ENCODE peak calls at places on chromosomes 16 and 17, in seven cellular contexts. One of them, this sample, is unnamed.

GRCh38 chr17:70936724-70937123 is 767.4 kb downstream of the KCNJ2 start:
- DNase-seq in GM12865: no peak
- DNase-seq in Panc1: no peak
- DNase-seq in CD8-positive, alpha-beta T cell: no peak
- DNase-seq in fibroblast of pulmonary artery: no peak
- DNase-seq in fibroblast of mammary gland: no peak
- DNase-seq in thoracic aorta: no peak
- DNase-seq in this sample: no peak

GRCh38 chr17:16456770-16457316 is 35.1 kb downstream of the LRRC75A start:
- DNase-seq in thoracic aorta: no peak
- DNase-seq in fibroblast of pulmonary artery: no peak
- DNase-seq in Panc1: no peak
- DNase-seq in CD8-positive, alpha-beta T cell: no peak
- DNase-seq in fibroblast of mammary gland: no peak
- DNase-seq in GM12865: no peak
- DNase-seq in this sample: no peak

GRCh38 chr17:74776044-74776962 is at the start of gene NAT9:
- DNase-seq in thoracic aorta: peak
- DNase-seq in GM12865: peak
- DNase-seq in fibroblast of pulmonary artery: peak
- DNase-seq in CD8-positive, alpha-beta T cell: peak
- DNase-seq in fibroblast of mammary gland: peak
- DNase-seq in Panc1: peak
- DNase-seq in this sample: peak

GRCh38 chr17:75105269-75106080 is 4.3 kb upstream of the ARMC7 start:
- DNase-seq in fibroblast of mammary gland: peak
- DNase-seq in thoracic aorta: no peak
- DNase-seq in CD8-positive, alpha-beta T cell: no peak
- DNase-seq in Panc1: no peak
- DNase-seq in GM12865: peak
- DNase-seq in fibroblast of pulmonary artery: peak
- DNase-seq in this sample: peak

GRCh38 chr17:35244345-35245195 is 1.7 kb downstream of the SLFN5 start:
- DNase-seq in CD8-positive, alpha-beta T cell: peak
- DNase-seq in GM12865: peak
- DNase-seq in fibroblast of pulmonary artery: peak
- DNase-seq in thoracic aorta: peak
- DNase-seq in Panc1: peak
- DNase-seq in fibroblast of mammary gland: peak
- DNase-seq in this sample: peak

GRCh38 chr16:64051826-64052225 is 1070.0 kb downstream of the CDH11 start:
- DNase-seq in GM12865: no peak
- DNase-seq in CD8-positive, alpha-beta T cell: no peak
- DNase-seq in thoracic aorta: no peak
- DNase-seq in fibroblast of mammary gland: peak
- DNase-seq in fibroblast of pulmonary artery: peak
- DNase-seq in Panc1: peak
- DNase-seq in this sample: peak

GRCh38 chr17:16483021-16483645 is 8.9 kb downstream of the LRRC75A start:
- DNase-seq in thoracic aorta: no peak
- DNase-seq in fibroblast of pulmonary artery: no peak
- DNase-seq in fibroblast of mammary gland: no peak
- DNase-seq in GM12865: no peak
- DNase-seq in Panc1: no peak
- DNase-seq in CD8-positive, alpha-beta T cell: no peak
- DNase-seq in this sample: no peak

GRCh38 chr17:55295411-55296170 is 30.8 kb downstream of the HLF start:
- DNase-seq in CD8-positive, alpha-beta T cell: peak
- DNase-seq in Panc1: peak
- DNase-seq in fibroblast of pulmonary artery: peak
- DNase-seq in GM12865: peak
- DNase-seq in fibroblast of mammary gland: peak
- DNase-seq in thoracic aorta: no peak
- DNase-seq in this sample: peak

GRCh38 chr17:2398655-2399571 is 1.9 kb downstream of the MNT start:
- DNase-seq in thoracic aorta: no peak
- DNase-seq in CD8-positive, alpha-beta T cell: peak
- DNase-seq in fibroblast of mammary gland: peak
- DNase-seq in GM12865: peak
- DNase-seq in fibroblast of pulmonary artery: peak
- DNase-seq in Panc1: no peak
- DNase-seq in this sample: peak

GRCh38 chr17:55496094-55496881 is 15.0 kb downstream of the SMIM36 start:
- DNase-seq in GM12865: peak
- DNase-seq in fibroblast of mammary gland: peak
- DNase-seq in Panc1: no peak
- DNase-seq in fibroblast of pulmonary artery: peak
- DNase-seq in CD8-positive, alpha-beta T cell: no peak
- DNase-seq in thoracic aorta: no peak
- DNase-seq in this sample: peak

GRCh38 chr17:76173474-76173873 is 32.4 kb upstream of the FOXJ1 start:
- DNase-seq in CD8-positive, alpha-beta T cell: no peak
- DNase-seq in Panc1: no peak
- DNase-seq in fibroblast of mammary gland: no peak
- DNase-seq in thoracic aorta: no peak
- DNase-seq in fibroblast of pulmonary artery: no peak
- DNase-seq in GM12865: no peak
- DNase-seq in this sample: no peak

GRCh38 chr17:20035501-20035900 is 26.3 kb downstream of the SPECC1 start:
- DNase-seq in fibroblast of mammary gland: no peak
- DNase-seq in GM12865: no peak
- DNase-seq in thoracic aorta: no peak
- DNase-seq in CD8-positive, alpha-beta T cell: no peak
- DNase-seq in fibroblast of pulmonary artery: no peak
- DNase-seq in Panc1: no peak
- DNase-seq in this sample: no peak

GRCh38 chr17:8941520-8941919 is 24.0 kb downstream of the PIK3R5 start:
- DNase-seq in GM12865: peak
- DNase-seq in thoracic aorta: no peak
- DNase-seq in CD8-positive, alpha-beta T cell: no peak
- DNase-seq in Panc1: no peak
- DNase-seq in fibroblast of pulmonary artery: no peak
- DNase-seq in fibroblast of mammary gland: no peak
- DNase-seq in this sample: no peak

GRCh38 chr17:80918731-80919130 is 72.9 kb upstream of the CHMP6 start:
- DNase-seq in GM12865: no peak
- DNase-seq in thoracic aorta: no peak
- DNase-seq in CD8-positive, alpha-beta T cell: no peak
- DNase-seq in Panc1: no peak
- DNase-seq in fibroblast of pulmonary artery: no peak
- DNase-seq in fibroblast of mammary gland: no peak
- DNase-seq in this sample: no peak

GRCh38 chr17:43578352-43578698 is 32.2 kb upstream of the ETV4 start:
- DNase-seq in Panc1: no peak
- DNase-seq in fibroblast of pulmonary artery: no peak
- DNase-seq in fibroblast of mammary gland: no peak
- DNase-seq in CD8-positive, alpha-beta T cell: no peak
- DNase-seq in GM12865: no peak
- DNase-seq in thoracic aorta: no peak
- DNase-seq in this sample: no peak

GRCh38 chr17:78176548-78177025 is 8.2 kb downstream of the SYNGR2 start:
- DNase-seq in CD8-positive, alpha-beta T cell: peak
- DNase-seq in fibroblast of mammary gland: peak
- DNase-seq in Panc1: no peak
- DNase-seq in thoracic aorta: no peak
- DNase-seq in fibroblast of pulmonary artery: peak
- DNase-seq in GM12865: peak
- DNase-seq in this sample: peak

GRCh38 chr17:59815965-59816364 is 76.8 kb downstream of the TUBD1 start:
- DNase-seq in fibroblast of pulmonary artery: peak
- DNase-seq in fibroblast of mammary gland: peak
- DNase-seq in thoracic aorta: no peak
- DNase-seq in GM12865: no peak
- DNase-seq in Panc1: no peak
- DNase-seq in CD8-positive, alpha-beta T cell: no peak
- DNase-seq in this sample: peak

GRCh38 chr17:55745258-55745657 is 5.6 kb upstream of the PCTP start:
- DNase-seq in fibroblast of pulmonary artery: no peak
- DNase-seq in Panc1: no peak
- DNase-seq in CD8-positive, alpha-beta T cell: no peak
- DNase-seq in fibroblast of mammary gland: no peak
- DNase-seq in thoracic aorta: no peak
- DNase-seq in GM12865: no peak
- DNase-seq in this sample: no peak

GRCh38 chr16:85429776-85430522 is 183.2 kb upstream of the GSE1 start:
- DNase-seq in thoracic aorta: no peak
- DNase-seq in Panc1: no peak
- DNase-seq in GM12865: no peak
- DNase-seq in fibroblast of mammary gland: no peak
- DNase-seq in CD8-positive, alpha-beta T cell: no peak
- DNase-seq in fibroblast of pulmonary artery: no peak
- DNase-seq in this sample: no peak

GRCh38 chr17:6712058-6712853 is 913 bp downstream of the SLC13A5 start:
- DNase-seq in thoracic aorta: no peak
- DNase-seq in CD8-positive, alpha-beta T cell: no peak
- DNase-seq in Panc1: no peak
- DNase-seq in fibroblast of pulmonary artery: peak
- DNase-seq in fibroblast of mammary gland: no peak
- DNase-seq in GM12865: no peak
- DNase-seq in this sample: peak

GRCh38 chr16:882256-882655 is 81.7 kb upstream of the GNG13 start:
- DNase-seq in Panc1: no peak
- DNase-seq in fibroblast of mammary gland: no peak
- DNase-seq in GM12865: no peak
- DNase-seq in fibroblast of pulmonary artery: no peak
- DNase-seq in CD8-positive, alpha-beta T cell: no peak
- DNase-seq in thoracic aorta: no peak
- DNase-seq in this sample: no peak

GRCh38 chr16:67406111-67406593 is 10.1 kb downstream of the ZDHHC1 start:
- DNase-seq in GM12865: no peak
- DNase-seq in Panc1: no peak
- DNase-seq in thoracic aorta: no peak
- DNase-seq in fibroblast of mammary gland: peak
- DNase-seq in fibroblast of pulmonary artery: peak
- DNase-seq in CD8-positive, alpha-beta T cell: no peak
- DNase-seq in this sample: peak

GRCh38 chr17:41103896-41104295 is 1.3 kb upstream of the KRTAP4-9 start:
- DNase-seq in fibroblast of pulmonary artery: no peak
- DNase-seq in thoracic aorta: no peak
- DNase-seq in CD8-positive, alpha-beta T cell: no peak
- DNase-seq in Panc1: no peak
- DNase-seq in GM12865: no peak
- DNase-seq in fibroblast of mammary gland: no peak
- DNase-seq in this sample: peak

GRCh38 chr17:68427575-68427974 is 29.7 kb downstream of the WIPI1 start:
- DNase-seq in Panc1: no peak
- DNase-seq in thoracic aorta: no peak
- DNase-seq in CD8-positive, alpha-beta T cell: no peak
- DNase-seq in fibroblast of mammary gland: no peak
- DNase-seq in GM12865: no peak
- DNase-seq in fibroblast of pulmonary artery: no peak
- DNase-seq in this sample: no peak

GRCh38 chr16:80824623-80825364 is 20.4 kb upstream of the CDYL2 start:
- DNase-seq in GM12865: peak
- DNase-seq in CD8-positive, alpha-beta T cell: peak
- DNase-seq in Panc1: peak
- DNase-seq in fibroblast of pulmonary artery: peak
- DNase-seq in thoracic aorta: no peak
- DNase-seq in fibroblast of mammary gland: peak
- DNase-seq in this sample: peak

GRCh38 chr17:16977932-16978331 is 6.0 kb upstream of the TNFRSF13B start:
- DNase-seq in fibroblast of pulmonary artery: peak
- DNase-seq in GM12865: peak
- DNase-seq in thoracic aorta: no peak
- DNase-seq in CD8-positive, alpha-beta T cell: no peak
- DNase-seq in Panc1: no peak
- DNase-seq in fibroblast of mammary gland: no peak
- DNase-seq in this sample: peak

GRCh38 chr16:26729917-26730541 is 336.7 kb upstream of the C16orf82 start:
- DNase-seq in fibroblast of mammary gland: peak
- DNase-seq in fibroblast of pulmonary artery: no peak
- DNase-seq in CD8-positive, alpha-beta T cell: no peak
- DNase-seq in GM12865: no peak
- DNase-seq in Panc1: no peak
- DNase-seq in thoracic aorta: no peak
- DNase-seq in this sample: no peak

GRCh38 chr16:58734459-58734787 is 307 bp upstream of the GOT2 start:
- DNase-seq in fibroblast of pulmonary artery: no peak
- DNase-seq in GM12865: no peak
- DNase-seq in CD8-positive, alpha-beta T cell: no peak
- DNase-seq in thoracic aorta: no peak
- DNase-seq in fibroblast of mammary gland: no peak
- DNase-seq in Panc1: no peak
- DNase-seq in this sample: no peak
- TF ChIP-seq CTCF in fibroblast of pulmonary artery: no peak
- TF ChIP-seq CTCF in GM12865: no peak
- TF ChIP-seq CTCF in CD8-positive, alpha-beta T cell: peak
- TF ChIP-seq CTCF in thoracic aorta: no peak
- TF ChIP-seq CTCF in fibroblast of mammary gland: no peak
- TF ChIP-seq CTCF in Panc1: peak
- TF ChIP-seq CTCF in this sample: no peak

GRCh38 chr17:39092672-39093250 is 58.7 kb downstream of the PLXDC1 start:
- DNase-seq in CD8-positive, alpha-beta T cell: no peak
- DNase-seq in Panc1: no peak
- DNase-seq in GM12865: peak
- DNase-seq in fibroblast of mammary gland: no peak
- DNase-seq in fibroblast of pulmonary artery: no peak
- DNase-seq in thoracic aorta: no peak
- DNase-seq in this sample: no peak
- H3K4me3 ChIP-seq in CD8-positive, alpha-beta T cell: peak
- H3K4me3 ChIP-seq in Panc1: no peak
- H3K4me3 ChIP-seq in GM12865: no peak
- H3K4me3 ChIP-seq in fibroblast of mammary gland: no peak
- H3K4me3 ChIP-seq in fibroblast of pulmonary artery: no peak
- H3K4me3 ChIP-seq in thoracic aorta: no peak
- H3K4me3 ChIP-seq in this sample: no peak

GRCh38 chr16:8966781-8967436 is 3.2 kb upstream of the USP7 start:
- DNase-seq in GM12865: no peak
- DNase-seq in CD8-positive, alpha-beta T cell: no peak
- DNase-seq in thoracic aorta: no peak
- DNase-seq in Panc1: no peak
- DNase-seq in fibroblast of pulmonary artery: no peak
- DNase-seq in fibroblast of mammary gland: no peak
- DNase-seq in this sample: no peak
- TF ChIP-seq CTCF in GM12865: no peak
- TF ChIP-seq CTCF in CD8-positive, alpha-beta T cell: no peak
- TF ChIP-seq CTCF in thoracic aorta: no peak
- TF ChIP-seq CTCF in Panc1: no peak
- TF ChIP-seq CTCF in fibroblast of pulmonary artery: no peak
- TF ChIP-seq CTCF in fibroblast of mammary gland: no peak
- TF ChIP-seq CTCF in this sample: no peak

DNA sequence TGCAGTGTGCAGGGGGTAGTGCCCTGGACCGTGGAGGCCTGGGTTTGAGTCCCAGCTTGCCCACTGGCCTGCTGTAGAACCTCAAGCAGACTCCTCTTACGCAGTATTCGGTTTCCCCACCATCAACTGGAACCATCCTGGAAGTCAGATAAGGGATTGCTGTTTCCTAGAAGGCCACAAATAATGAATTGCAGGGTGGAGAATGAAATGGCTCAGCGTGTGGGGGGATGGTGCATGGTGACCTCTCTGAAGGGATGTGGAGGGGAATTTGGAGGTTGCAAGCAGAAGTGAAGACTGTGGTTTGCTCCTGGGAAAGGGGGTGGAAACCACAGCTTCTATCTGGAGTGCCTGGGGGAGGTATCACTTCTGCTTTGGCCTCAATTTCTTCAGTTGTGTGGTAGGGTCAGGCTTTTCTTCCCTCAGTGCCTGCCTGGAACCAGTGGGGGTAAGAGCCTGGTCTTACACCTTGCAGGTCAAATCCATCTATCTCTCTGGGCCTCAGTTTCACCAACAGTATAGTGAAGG is 1.7 kb downstream of the ADGRG5 start:
- DNase-seq in GM12865: peak
- DNase-seq in fibroblast of mammary gland: no peak
- DNase-seq in Panc1: no peak
- DNase-seq in fibroblast of pulmonary artery: no peak
- DNase-seq in CD8-positive, alpha-beta T cell: no peak
- DNase-seq in thoracic aorta: no peak
- DNase-seq in this sample: no peak
- H3K4me3 ChIP-seq in GM12865: peak
- H3K4me3 ChIP-seq in fibroblast of mammary gland: no peak
- H3K4me3 ChIP-seq in Panc1: no peak
- H3K4me3 ChIP-seq in fibroblast of pulmonary artery: no peak
- H3K4me3 ChIP-seq in CD8-positive, alpha-beta T cell: no peak
- H3K4me3 ChIP-seq in thoracic aorta: no peak
- H3K4me3 ChIP-seq in this sample: no peak